ENCODE peak calls at places on chromosomes 13 and 19, in eight cellular contexts. One of them, this sample, is unnamed.

GRCh38 chr19:49430678-49431329 is 5.6 kb downstream of the GFY start:
- DNase-seq in IMR-90: no peak
- DNase-seq in H1: no peak
- DNase-seq in gastrocnemius medialis: no peak
- DNase-seq in thyroid gland: no peak
- DNase-seq in stomach: no peak
- DNase-seq in A549: no peak
- DNase-seq in uterus: no peak
- DNase-seq in this sample: no peak

GRCh38 chr19:1851581-1852293 is 3.5 kb upstream of the REXO1 start:
- DNase-seq in IMR-90: no peak
- DNase-seq in H1: no peak
- DNase-seq in gastrocnemius medialis: no peak
- DNase-seq in thyroid gland: no peak
- DNase-seq in stomach: no peak
- DNase-seq in A549: no peak
- DNase-seq in uterus: no peak
- DNase-seq in this sample: no peak

GRCh38 chr13:42477588-42478190 is 96.3 kb upstream of the TNFSF11 start:
- DNase-seq in IMR-90: no peak
- DNase-seq in H1: no peak
- DNase-seq in gastrocnemius medialis: no peak
- DNase-seq in thyroid gland: no peak
- DNase-seq in stomach: no peak
- DNase-seq in A549: no peak
- DNase-seq in uterus: no peak
- DNase-seq in this sample: no peak

GRCh38 chr13:100234524-100235136 is 145.7 kb downstream of the PCCA start:
- DNase-seq in IMR-90: peak
- DNase-seq in H1: no peak
- DNase-seq in gastrocnemius medialis: no peak
- DNase-seq in thyroid gland: no peak
- DNase-seq in stomach: no peak
- DNase-seq in A549: peak
- DNase-seq in uterus: no peak
- DNase-seq in this sample: no peak

GRCh38 chr19:277581-278165 is 13.5 kb downstream of the PLPP2 start:
- DNase-seq in IMR-90: peak
- DNase-seq in H1: no peak
- DNase-seq in gastrocnemius medialis: no peak
- DNase-seq in thyroid gland: no peak
- DNase-seq in stomach: no peak
- DNase-seq in A549: no peak
- DNase-seq in uterus: no peak
- DNase-seq in this sample: no peak

GRCh38 chr13:55649485-55649884 is 1491.2 kb upstream of the PRR20A start:
- DNase-seq in IMR-90: no peak
- DNase-seq in H1: no peak
- DNase-seq in gastrocnemius medialis: no peak
- DNase-seq in thyroid gland: no peak
- DNase-seq in stomach: no peak
- DNase-seq in A549: no peak
- DNase-seq in uterus: no peak
- DNase-seq in this sample: no peak

GRCh38 chr13:22198001-22198400 is 527.1 kb downstream of the FGF9 start:
- DNase-seq in IMR-90: no peak
- DNase-seq in H1: no peak
- DNase-seq in gastrocnemius medialis: no peak
- DNase-seq in thyroid gland: no peak
- DNase-seq in stomach: peak
- DNase-seq in A549: no peak
- DNase-seq in uterus: no peak
- DNase-seq in this sample: no peak

GRCh38 chr13:28173793-28174192 is 35.4 kb downstream of the PAN3 start:
- DNase-seq in IMR-90: no peak
- DNase-seq in H1: no peak
- DNase-seq in gastrocnemius medialis: no peak
- DNase-seq in thyroid gland: no peak
- DNase-seq in stomach: no peak
- DNase-seq in A549: no peak
- DNase-seq in uterus: no peak
- DNase-seq in this sample: no peak

GRCh38 chr13:93476175-93476574 is 249.6 kb downstream of the GPC6 start:
- DNase-seq in IMR-90: peak
- DNase-seq in H1: no peak
- DNase-seq in gastrocnemius medialis: no peak
- DNase-seq in thyroid gland: no peak
- DNase-seq in stomach: no peak
- DNase-seq in A549: no peak
- DNase-seq in uterus: no peak
- DNase-seq in this sample: no peak

GRCh38 chr19:2516727-2517126 is 40.8 kb downstream of the GADD45B start:
- DNase-seq in IMR-90: no peak
- DNase-seq in H1: no peak
- DNase-seq in gastrocnemius medialis: no peak
- DNase-seq in thyroid gland: no peak
- DNase-seq in stomach: no peak
- DNase-seq in A549: no peak
- DNase-seq in uterus: no peak
- DNase-seq in this sample: no peak

GRCh38 chr19:11265785-11266236 is 3.5 kb upstream of the DOCK6 start:
- DNase-seq in IMR-90: no peak
- DNase-seq in H1: no peak
- DNase-seq in gastrocnemius medialis: no peak
- DNase-seq in thyroid gland: no peak
- DNase-seq in stomach: peak
- DNase-seq in A549: peak
- DNase-seq in uterus: no peak
- DNase-seq in this sample: peak

GRCh38 chr19:49920624-49921363 is 8.2 kb upstream of the ATF5 start:
- DNase-seq in IMR-90: no peak
- DNase-seq in H1: no peak
- DNase-seq in gastrocnemius medialis: no peak
- DNase-seq in thyroid gland: no peak
- DNase-seq in stomach: no peak
- DNase-seq in A549: no peak
- DNase-seq in uterus: no peak
- DNase-seq in this sample: no peak

GRCh38 chr13:23074054-23074805 is 106.5 kb upstream of the SGCG start:
- DNase-seq in IMR-90: peak
- DNase-seq in H1: no peak
- DNase-seq in gastrocnemius medialis: no peak
- DNase-seq in thyroid gland: no peak
- DNase-seq in stomach: no peak
- DNase-seq in A549: no peak
- DNase-seq in uterus: peak
- DNase-seq in this sample: no peak

GRCh38 chr19:16374436-16374835 is 49.8 kb downstream of the KLF2 start:
- DNase-seq in IMR-90: no peak
- DNase-seq in H1: no peak
- DNase-seq in gastrocnemius medialis: no peak
- DNase-seq in thyroid gland: no peak
- DNase-seq in stomach: no peak
- DNase-seq in A549: no peak
- DNase-seq in uterus: no peak
- DNase-seq in this sample: no peak

GRCh38 chr19:3801412-3802096 is 15.4 kb upstream of the MATK start:
- DNase-seq in IMR-90: no peak
- DNase-seq in H1: no peak
- DNase-seq in gastrocnemius medialis: no peak
- DNase-seq in thyroid gland: peak
- DNase-seq in stomach: peak
- DNase-seq in A549: no peak
- DNase-seq in uterus: no peak
- DNase-seq in this sample: no peak

GRCh38 chr13:51729853-51730553 is 74.0 kb downstream of the DHRS12 start:
- DNase-seq in IMR-90: peak
- DNase-seq in H1: no peak
- DNase-seq in gastrocnemius medialis: peak
- DNase-seq in thyroid gland: no peak
- DNase-seq in stomach: no peak
- DNase-seq in A549: no peak
- DNase-seq in uterus: peak
- DNase-seq in this sample: peak

GRCh38 chr13:28489975-28490550 is 4.9 kb downstream of the FLT1 start:
- DNase-seq in IMR-90: no peak
- DNase-seq in H1: no peak
- DNase-seq in gastrocnemius medialis: no peak
- DNase-seq in thyroid gland: no peak
- DNase-seq in stomach: no peak
- DNase-seq in A549: no peak
- DNase-seq in uterus: no peak
- DNase-seq in this sample: no peak

GRCh38 chr19:14410054-14410774 is 8.9 kb downstream of the DDX39A start:
- DNase-seq in IMR-90: no peak
- DNase-seq in H1: no peak
- DNase-seq in gastrocnemius medialis: no peak
- DNase-seq in thyroid gland: no peak
- DNase-seq in stomach: no peak
- DNase-seq in A549: no peak
- DNase-seq in uterus: no peak
- DNase-seq in this sample: no peak

GRCh38 chr13:28754698-28755545 is 36.2 kb upstream of the SLC46A3 start:
- DNase-seq in IMR-90: peak
- DNase-seq in H1: no peak
- DNase-seq in gastrocnemius medialis: no peak
- DNase-seq in thyroid gland: no peak
- DNase-seq in stomach: no peak
- DNase-seq in A549: no peak
- DNase-seq in uterus: no peak
- DNase-seq in this sample: no peak

GRCh38 chr13:100493418-100493817 is 95.2 kb downstream of the GGACT start:
- DNase-seq in IMR-90: no peak
- DNase-seq in H1: no peak
- DNase-seq in gastrocnemius medialis: no peak
- DNase-seq in thyroid gland: no peak
- DNase-seq in stomach: no peak
- DNase-seq in A549: no peak
- DNase-seq in uterus: no peak
- DNase-seq in this sample: no peak

GRCh38 chr13:78339927-78340326 is 263.4 kb downstream of the POU4F1 start:
- DNase-seq in IMR-90: no peak
- DNase-seq in H1: no peak
- DNase-seq in gastrocnemius medialis: no peak
- DNase-seq in thyroid gland: no peak
- DNase-seq in stomach: no peak
- DNase-seq in A549: no peak
- DNase-seq in uterus: no peak
- DNase-seq in this sample: no peak

GRCh38 chr19:12778020-12778904 is 2.9 kb upstream of the HOOK2 start:
- DNase-seq in IMR-90: peak
- DNase-seq in H1: no peak
- DNase-seq in gastrocnemius medialis: peak
- DNase-seq in thyroid gland: peak
- DNase-seq in stomach: peak
- DNase-seq in A549: no peak
- DNase-seq in uterus: peak
- DNase-seq in this sample: no peak

GRCh38 chr19:30063184-30064020 is 121.4 kb downstream of the URI1 start:
- DNase-seq in IMR-90: no peak
- DNase-seq in H1: no peak
- DNase-seq in gastrocnemius medialis: no peak
- DNase-seq in thyroid gland: no peak
- DNase-seq in stomach: no peak
- DNase-seq in A549: no peak
- DNase-seq in uterus: no peak
- DNase-seq in this sample: no peak

GRCh38 chr19:42219812-42220750 is at the start of gene ZNF526:
- DNase-seq in IMR-90: peak
- DNase-seq in H1: peak
- DNase-seq in gastrocnemius medialis: peak
- DNase-seq in thyroid gland: peak
- DNase-seq in stomach: peak
- DNase-seq in A549: peak
- DNase-seq in uterus: peak
- DNase-seq in this sample: peak
- TF ChIP-seq POLR2A in IMR-90: peak
- TF ChIP-seq POLR2A in H1: peak
- TF ChIP-seq POLR2A in gastrocnemius medialis: peak
- TF ChIP-seq POLR2A in thyroid gland: no peak
- TF ChIP-seq POLR2A in stomach: no peak
- TF ChIP-seq POLR2A in A549: peak
- TF ChIP-seq POLR2A in uterus: peak
- TF ChIP-seq POLR2A in this sample: peak

GRCh38 chr19:47608908-47609879 is at the start of gene BICRA:
- DNase-seq in IMR-90: peak
- DNase-seq in H1: no peak
- DNase-seq in gastrocnemius medialis: peak
- DNase-seq in thyroid gland: peak
- DNase-seq in stomach: peak
- DNase-seq in A549: peak
- DNase-seq in uterus: peak
- DNase-seq in this sample: peak
- TF ChIP-seq POLR2A in IMR-90: no peak
- TF ChIP-seq POLR2A in H1: no peak
- TF ChIP-seq POLR2A in gastrocnemius medialis: no peak
- TF ChIP-seq POLR2A in thyroid gland: no peak
- TF ChIP-seq POLR2A in stomach: no peak
- TF ChIP-seq POLR2A in A549: peak
- TF ChIP-seq POLR2A in uterus: peak
- TF ChIP-seq POLR2A in this sample: no peak

GRCh38 chr13:48012668-48013067 is 11.6 kb upstream of the SUCLA2 start:
- DNase-seq in IMR-90: no peak
- DNase-seq in H1: no peak
- DNase-seq in gastrocnemius medialis: no peak
- DNase-seq in thyroid gland: no peak
- DNase-seq in stomach: no peak
- DNase-seq in A549: no peak
- DNase-seq in uterus: no peak
- DNase-seq in this sample: no peak

GRCh38 chr13:48010698-48011097 is 9.6 kb upstream of the SUCLA2 start:
- DNase-seq in IMR-90: no peak
- DNase-seq in H1: no peak
- DNase-seq in gastrocnemius medialis: no peak
- DNase-seq in thyroid gland: no peak
- DNase-seq in stomach: no peak
- DNase-seq in A549: no peak
- DNase-seq in uterus: no peak
- DNase-seq in this sample: no peak

GRCh38 chr13:48006396-48006795 is 5.3 kb upstream of the SUCLA2 start:
- DNase-seq in IMR-90: no peak
- DNase-seq in H1: no peak
- DNase-seq in gastrocnemius medialis: no peak
- DNase-seq in thyroid gland: no peak
- DNase-seq in stomach: no peak
- DNase-seq in A549: no peak
- DNase-seq in uterus: no peak
- DNase-seq in this sample: no peak

GRCh38 chr13:48014359-48014758 is 13.3 kb upstream of the SUCLA2 start:
- DNase-seq in IMR-90: no peak
- DNase-seq in H1: no peak
- DNase-seq in gastrocnemius medialis: no peak
- DNase-seq in thyroid gland: no peak
- DNase-seq in stomach: no peak
- DNase-seq in A549: no peak
- DNase-seq in uterus: no peak
- DNase-seq in this sample: no peak

GRCh38 chr13:48009298-48009697 is 8.2 kb upstream of the SUCLA2 start:
- DNase-seq in IMR-90: peak
- DNase-seq in H1: no peak
- DNase-seq in gastrocnemius medialis: no peak
- DNase-seq in thyroid gland: no peak
- DNase-seq in stomach: no peak
- DNase-seq in A549: peak
- DNase-seq in uterus: no peak
- DNase-seq in this sample: peak
- TF ChIP-seq POLR2A in IMR-90: no peak
- TF ChIP-seq POLR2A in H1: no peak
- TF ChIP-seq POLR2A in gastrocnemius medialis: no peak
- TF ChIP-seq POLR2A in thyroid gland: no peak
- TF ChIP-seq POLR2A in stomach: no peak
- TF ChIP-seq POLR2A in A549: no peak
- TF ChIP-seq POLR2A in uterus: no peak
- TF ChIP-seq POLR2A in this sample: no peak

GRCh38 chr19:18373892-18374629 is 11.9 kb upstream of the GDF15 start:
- DNase-seq in IMR-90: peak
- DNase-seq in H1: peak
- DNase-seq in gastrocnemius medialis: peak
- DNase-seq in thyroid gland: peak
- DNase-seq in stomach: peak
- DNase-seq in A549: peak
- DNase-seq in uterus: peak
- DNase-seq in this sample: peak
- TF ChIP-seq POLR2A in IMR-90: peak
- TF ChIP-seq POLR2A in H1: no peak
- TF ChIP-seq POLR2A in gastrocnemius medialis: peak
- TF ChIP-seq POLR2A in thyroid gland: no peak
- TF ChIP-seq POLR2A in stomach: no peak
- TF ChIP-seq POLR2A in A549: no peak
- TF ChIP-seq POLR2A in uterus: no peak
- TF ChIP-seq POLR2A in this sample: no peak

This sample was measured in H54.